ENCODE peak calls at places on chromosomes 6 and 20, in six cellular contexts. I is endodermal cell, M is fibroblast of pulmonary artery, P is BJ, V is nephron progenitor cell, R is ovary. O is an unnamed sample.

GRCh38 chr6:127352519-127352918 is 9.1 kb upstream of the ECHDC1 start:
- DNase-seq in I (no peak), M (no peak), P (no peak), V (no peak), R (no peak), O (no peak)

GRCh38 chr6:39251406-39251805 is 22.1 kb upstream of the KCNK5 start:
- DNase-seq in I (no peak), M (no peak), P (no peak), V (no peak), R (no peak), O (peak; percentile 70)

GRCh38 chr6:117449549-117450439 is 24.1 kb upstream of the ROS1 start:
- DNase-seq in I (peak; percentile 85), M (peak; percentile 91), P (no peak), V (peak; percentile 61), R (peak; percentile 31), O (peak; percentile 80)

GRCh38 chr6:32220021-32220420 is 3.8 kb downstream of the NOTCH4 start:
- DNase-seq in I (no peak), M (no peak), P (no peak), V (no peak), R (no peak), O (no peak)

GRCh38 chr20:57170343-57170742 is 96.1 kb downstream of the BMP7 start:
- DNase-seq in I (no peak), M (no peak), P (no peak), V (peak; percentile 15), R (no peak), O (no peak)

GRCh38 chr20:23362392-23363256 is 642 bp downstream of the GZF1 start:
- DNase-seq in I (peak; percentile 71), M (peak; percentile 34), P (no peak), V (no peak), R (no peak), O (peak; percentile 65)

GRCh38 chr6:7787137-7787575 is 61.3 kb downstream of the BMP6 start:
- DNase-seq in I (no peak), M (peak; percentile 96), P (peak; percentile 63), V (no peak), R (peak; percentile 44), O (peak; percentile 13)

GRCh38 chr20:34834459-34834893 is 9.0 kb upstream of the NCOA6 start:
- DNase-seq in I (no peak), M (peak; percentile 62), P (no peak), V (no peak), R (no peak), O (peak; percentile 29)

GRCh38 chr20:51447097-51447764 is 95.3 kb downstream of the NFATC2 start:
- DNase-seq in I (no peak), M (peak; percentile 96), P (peak; percentile 94), V (no peak), R (peak; percentile 90), O (peak; percentile 79)

GRCh38 chr6:43950206-43950605 is 177.0 kb downstream of the MRPL14 start:
- DNase-seq in I (peak; percentile 34), M (no peak), P (no peak), V (no peak), R (no peak), O (no peak)

GRCh38 chr6:20652691-20653479 is 118.6 kb downstream of the CDKAL1 start:
- DNase-seq in I (no peak), M (peak; percentile 75), P (peak; percentile 9), V (no peak), R (no peak), O (peak; percentile 12)

GRCh38 chr6:79266051-79266450 is 31.6 kb upstream of the HMGN3 start:
- DNase-seq in I (no peak), M (no peak), P (no peak), V (no peak), R (no peak), O (no peak)

GRCh38 chr6:17885889-17886576 is 101.4 kb downstream of the KIF13A start:
- DNase-seq in I (no peak), M (no peak), P (no peak), V (no peak), R (no peak), O (no peak)

GRCh38 chr20:23078351-23078993 is 7.7 kb downstream of the CD93 start:
- DNase-seq in I (no peak), M (peak; percentile 76), P (no peak), V (no peak), R (no peak), O (no peak)

GRCh38 chr6:21079468-21080048 is 514.0 kb upstream of the SOX4 start:
- DNase-seq in I (peak; percentile 57), M (peak; percentile 21), P (peak; percentile 82), V (no peak), R (no peak), O (peak; percentile 28)

GRCh38 chr6:160391419-160392116 is 43.4 kb downstream of the SLC22A3 start:
- DNase-seq in I (no peak), M (peak; percentile 89), P (no peak), V (no peak), R (no peak), O (peak; percentile 85)

GRCh38 chr20:41425180-41425884 is 58.7 kb upstream of the EMILIN3 start:
- DNase-seq in I (no peak), M (no peak), P (no peak), V (no peak), R (no peak), O (no peak)

GRCh38 chr6:63844287-63844686 is 208.7 kb downstream of the PHF3 start:
- DNase-seq in I (no peak), M (peak; percentile 70), P (no peak), V (no peak), R (no peak), O (no peak)

GRCh38 chr6:135675862-135676261 is 175.6 kb upstream of the PDE7B start:
- DNase-seq in I (peak; percentile 72), M (peak; percentile 58), P (no peak), V (peak; percentile 44), R (no peak), O (peak; percentile 80)
- TF ChIP-seq CTCF in I (peak; percentile 89), M (peak; percentile 3), P (no peak), V (peak; percentile 73), R (no peak), O (peak; percentile 54)

GRCh38 chr6:158487495-158487894 is 72.4 kb upstream of the TMEM181 start:
- DNase-seq in I (no peak), M (no peak), P (no peak), V (no peak), R (no peak), O (no peak)

GRCh38 chr6:158488065-158488464 is 71.8 kb upstream of the TMEM181 start:
- DNase-seq in I (no peak), M (peak; percentile 93), P (peak; percentile 93), V (no peak), R (no peak), O (no peak)

GRCh38 chr6:158492881-158493280 is 67.0 kb upstream of the TMEM181 start:
- DNase-seq in I (no peak), M (no peak), P (no peak), V (no peak), R (no peak), O (no peak)

GRCh38 chr6:158485411-158485810 is 74.5 kb upstream of the TMEM181 start:
- DNase-seq in I (no peak), M (no peak), P (no peak), V (no peak), R (no peak), O (no peak)

DNA sequence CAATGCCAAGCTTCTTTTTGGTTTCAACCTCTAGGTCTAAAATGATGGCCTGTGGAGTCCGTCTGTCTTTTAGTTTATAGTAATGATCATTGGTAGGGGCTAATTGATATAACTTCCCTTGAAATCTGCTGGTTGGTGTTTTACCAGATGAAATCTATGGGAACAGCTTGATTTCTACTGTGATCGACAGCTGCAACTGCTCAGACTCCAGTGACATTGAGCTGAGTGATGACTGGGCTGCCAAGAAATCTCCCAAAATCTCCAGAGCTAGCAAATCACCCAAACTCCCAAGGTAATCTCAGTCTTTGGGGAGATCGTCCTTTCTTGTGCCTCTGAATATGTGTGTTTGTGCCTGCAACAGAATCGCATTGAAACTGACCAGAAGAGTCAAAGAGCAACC is 70.5 kb upstream of the TMEM181 start:
- DNase-seq in I (no peak), M (no peak), P (no peak), V (no peak), R (no peak), O (no peak)
- TF ChIP-seq CTCF in I (no peak), M (no peak), P (no peak), V (no peak), R (no peak), O (no peak)

GRCh38 chr6:135411339-135411738 is 86.2 kb downstream of the AHI1 start:
- DNase-seq in I (no peak), M (peak; percentile 17), P (no peak), V (no peak), R (no peak), O (no peak)
- TF ChIP-seq CTCF in I (peak; percentile 55), M (peak; percentile 39), P (peak; percentile 29), V (no peak), R (no peak), O (peak; percentile 28)

GRCh38 chr6:88298446-88298845 is 132.3 kb upstream of the CNR1 start:
- DNase-seq in I (no peak), M (no peak), P (no peak), V (no peak), R (no peak), O (no peak)
- TF ChIP-seq CTCF in I (no peak), M (no peak), P (no peak), V (no peak), R (no peak), O (no peak)

GRCh38 chr6:122405417-122405816 is 6.0 kb downstream of the HSF2 start:
- DNase-seq in I (no peak), M (peak; percentile 17), P (no peak), V (no peak), R (no peak), O (no peak)
- TF ChIP-seq CTCF in I (peak; percentile 60), M (peak; percentile 13), P (peak; percentile 9), V (no peak), R (no peak), O (no peak)

GRCh38 chr20:17636523-17637412 is 45.3 kb downstream of the RRBP1 start:
- DNase-seq in I (peak; percentile 89), M (no peak), P (no peak), V (peak; percentile 66), R (no peak), O (no peak)
- TF ChIP-seq CTCF in I (peak; percentile 32), M (no peak), P (peak; percentile 6), V (no peak), R (no peak), O (no peak)